ENCODE peak calls at places on chromosomes 16 and 17, in nine cellular contexts. R is heart right ventricle, P is HCT116, Q is body of pancreas, N is fibroblast of lung, B is lung, W is suprapubic skin, F is fibroblast of mammary gland, X is GM12865. E is an unnamed sample.

GRCh38 chr17:31494259-31495048 is 103.0 kb downstream of the RAB11FIP4 start:
- DNase-seq in X (peak; percentile 87), F (no peak), W (no peak), Q (no peak), P (no peak), N (no peak), B (no peak), R (no peak), E (no peak)

GRCh38 chr17:29278692-29279091 is 15.3 kb downstream of the NUFIP2 start:
- DNase-seq in Q (no peak), B (no peak), X (no peak), R (no peak), P (no peak), N (no peak), W (no peak), F (no peak), E (no peak)

GRCh38 chr16:26317885-26318284 is 626.1 kb downstream of the HS3ST4 start:
- DNase-seq in F (no peak), N (no peak), R (no peak), X (no peak), B (no peak), Q (no peak), W (no peak), P (no peak), E (no peak)

GRCh38 chr16:84367750-84368320 is 503 bp upstream of the ATP2C2 start:
- DNase-seq in N (no peak), X (no peak), Q (peak; percentile 20), R (no peak), B (peak; percentile 32), F (no peak), P (no peak), W (no peak), E (no peak)

GRCh38 chr16:48596326-48596725 is 13.7 kb downstream of the N4BP1 start:
- DNase-seq in Q (no peak), R (no peak), W (no peak), P (no peak), B (no peak), X (peak; percentile 68), N (no peak), F (no peak), E (no peak)

GRCh38 chr16:4414187-4414909 is 2.0 kb downstream of the CORO7 start:
- DNase-seq in X (peak; percentile 98), F (no peak), Q (no peak), B (no peak), N (no peak), W (no peak), R (no peak), P (no peak), E (no peak)

GRCh38 chr17:32831627-32832243 is 45.2 kb downstream of the MYO1D start:
- DNase-seq in N (no peak), X (no peak), P (no peak), R (no peak), W (no peak), Q (no peak), F (no peak), B (no peak), E (no peak)

GRCh38 chr16:49474741-49475140 is 101.1 kb downstream of the C16orf78 start:
- DNase-seq in R (no peak), W (peak; percentile 74), F (no peak), Q (no peak), N (no peak), P (no peak), B (no peak), X (no peak), E (no peak)

GRCh38 chr17:47840742-47841487 is at the start of gene SCRN2:
- DNase-seq in X (peak; percentile 94), W (peak; percentile 94), N (peak; percentile 81), Q (peak; percentile 94), F (peak; percentile 76), R (peak; percentile 94), B (peak; percentile 91), P (peak; percentile 81), E (peak; percentile 75)

GRCh38 chr17:47844230-47844629 is 3.2 kb upstream of the SCRN2 start:
- DNase-seq in Q (no peak), N (no peak), X (no peak), W (no peak), F (no peak), P (no peak), B (no peak), R (no peak), E (peak; percentile 91)

GRCh38 chr17:47841488-47842308 is 625 bp upstream of the SCRN2 start:
- DNase-seq in B (no peak), F (no peak), X (no peak), P (no peak), N (no peak), Q (no peak), W (no peak), R (no peak), E (no peak)

GRCh38 chr17:47844814-47845453 is 3.9 kb upstream of the SCRN2 start:
- DNase-seq in N (no peak), B (no peak), Q (no peak), R (no peak), W (no peak), X (no peak), P (no peak), F (peak; percentile 25), E (peak; percentile 65)

DNA sequence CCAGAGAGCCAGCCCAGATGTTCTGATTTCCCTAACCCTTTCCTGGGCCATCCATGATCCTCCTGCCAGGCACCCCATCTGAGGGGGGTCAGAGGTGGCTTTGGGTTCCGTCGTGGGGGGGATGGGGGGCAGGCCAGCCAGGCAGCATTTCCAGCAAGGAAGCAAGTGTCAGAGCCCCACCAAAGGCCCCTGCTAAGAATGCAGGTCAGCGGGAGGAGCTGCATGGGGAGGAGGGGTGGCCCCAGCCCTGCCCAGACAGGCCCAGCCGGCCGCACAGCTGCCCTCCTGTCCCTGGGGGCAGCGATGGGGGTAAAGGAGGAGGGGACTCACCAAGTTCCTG is 2.3 kb upstream of the SCRN2 start:
- DNase-seq in X (no peak), B (no peak), F (no peak), Q (no peak), W (no peak), R (no peak), P (no peak), N (no peak), E (no peak)
- TF ChIP-seq CTCF in X (no peak), B (no peak), F (no peak), Q (no peak), W (no peak), R (no peak), P (no peak), N (no peak), E (no peak)

DNA sequence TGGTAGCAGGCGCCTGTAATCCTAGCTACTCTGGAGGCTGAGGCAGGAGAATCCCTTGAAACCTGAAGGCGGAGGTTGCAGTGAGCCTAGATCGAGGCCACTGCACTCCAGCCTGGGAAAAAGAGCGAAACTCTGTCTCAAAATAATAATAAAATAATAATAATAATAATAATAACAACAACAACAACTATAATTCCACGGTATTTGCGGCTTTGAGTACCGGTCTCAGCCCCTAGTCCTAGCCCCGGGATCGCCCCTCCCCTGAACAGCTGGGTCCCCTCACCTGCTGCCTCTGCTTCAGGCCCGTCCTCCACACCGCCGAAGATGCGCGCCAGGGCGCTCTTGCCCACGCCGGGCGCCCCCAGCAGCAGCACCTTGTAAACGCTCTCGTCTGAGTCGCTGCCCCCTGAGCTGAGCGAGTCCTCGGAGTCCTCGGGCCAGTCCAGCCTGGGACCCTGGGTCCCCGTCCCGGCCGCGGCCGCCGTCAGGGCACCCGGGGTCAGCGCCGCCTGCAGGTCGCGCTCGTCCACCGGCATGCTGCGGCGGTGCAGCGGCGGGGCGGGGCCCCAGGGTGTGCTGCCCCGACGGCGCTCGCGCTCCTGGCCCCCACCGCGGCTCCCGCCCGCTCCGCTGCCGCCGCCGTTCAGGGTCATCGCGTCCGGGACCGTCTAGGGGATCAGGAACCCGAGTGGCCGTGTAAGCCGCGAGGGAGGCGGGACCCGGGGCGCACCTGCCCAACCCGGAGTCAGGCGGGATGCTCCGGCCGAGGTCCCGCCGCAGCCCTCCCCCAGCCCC is 611 bp downstream of the RRAD start:
- DNase-seq in W (no peak), N (no peak), B (no peak), X (peak; percentile 45), P (no peak), R (peak; percentile 62), F (no peak), Q (no peak), E (no peak)
- H3K4me3 ChIP-seq in W (peak overlapping the region; percentile 51), N (peak overlapping the region; percentile 50), B (peak overlapping the region; percentile 51), X (peak overlapping the region; percentile 52), P (peak overlapping the region; percentile 15), R (peak overlapping the region; percentile 66), F (peak overlapping the region; percentile 21), Q (no peak overlapping the region), E (peak overlapping the region; percentile 48)

GRCh38 chr16:66714062-66714461 is 17.5 kb upstream of the CMTM4 start:
- DNase-seq in Q (no peak), P (no peak), N (no peak), F (no peak), X (no peak), B (no peak), R (no peak), W (no peak), E (no peak)

GRCh38 chr16:66717776-66718175 is 21.2 kb upstream of the CMTM4 start:
- DNase-seq in R (no peak), W (no peak), F (no peak), Q (no peak), N (no peak), X (no peak), P (no peak), B (no peak), E (no peak)

GRCh38 chr16:66719246-66719645 is 22.7 kb upstream of the CMTM4 start:
- DNase-seq in N (no peak), R (no peak), P (no peak), W (no peak), Q (no peak), B (no peak), X (no peak), F (no peak), E (no peak)

GRCh38 chr16:66714659-66715307 is 18.2 kb upstream of the CMTM4 start:
- DNase-seq in B (no peak), Q (no peak), R (no peak), W (no peak), F (no peak), P (no peak), X (no peak), N (no peak), E (no peak)

GRCh38 chr16:66717112-66717675 is 20.7 kb upstream of the CMTM4 start:
- DNase-seq in B (no peak), X (peak; percentile 18), F (peak; percentile 92), Q (no peak), P (no peak), R (peak; percentile 30), W (no peak), N (peak; percentile 71), E (peak; percentile 74)
- TF ChIP-seq CTCF in B (peak; percentile 27), X (no peak), F (peak; percentile 84), Q (peak; percentile 19), P (peak; percentile 29), R (peak; percentile 46), W (peak; percentile 46), N (peak; percentile 78), E (peak; percentile 83)

GRCh38 chr16:280005-280421 is 378 bp upstream of the ARHGDIG start:
- DNase-seq in X (no peak), Q (no peak), B (no peak), F (no peak), W (no peak), P (no peak), N (no peak), R (no peak), E (no peak)

GRCh38 chr16:280552-280951 is at the start of gene ARHGDIG:
- DNase-seq in R (no peak), W (no peak), P (no peak), Q (no peak), F (no peak), X (no peak), B (no peak), N (no peak), E (no peak)

GRCh38 chr16:281660-282249 is 1.2 kb upstream of the PDIA2 start:
- DNase-seq in R (no peak), N (no peak), X (no peak), F (no peak), B (no peak), Q (peak; percentile 47), P (no peak), W (no peak), E (no peak)

GRCh38 chr16:282491-282890 is 473 bp upstream of the PDIA2 start:
- DNase-seq in N (no peak), X (no peak), P (no peak), F (no peak), W (no peak), B (no peak), R (no peak), Q (no peak), E (no peak)

DNA sequence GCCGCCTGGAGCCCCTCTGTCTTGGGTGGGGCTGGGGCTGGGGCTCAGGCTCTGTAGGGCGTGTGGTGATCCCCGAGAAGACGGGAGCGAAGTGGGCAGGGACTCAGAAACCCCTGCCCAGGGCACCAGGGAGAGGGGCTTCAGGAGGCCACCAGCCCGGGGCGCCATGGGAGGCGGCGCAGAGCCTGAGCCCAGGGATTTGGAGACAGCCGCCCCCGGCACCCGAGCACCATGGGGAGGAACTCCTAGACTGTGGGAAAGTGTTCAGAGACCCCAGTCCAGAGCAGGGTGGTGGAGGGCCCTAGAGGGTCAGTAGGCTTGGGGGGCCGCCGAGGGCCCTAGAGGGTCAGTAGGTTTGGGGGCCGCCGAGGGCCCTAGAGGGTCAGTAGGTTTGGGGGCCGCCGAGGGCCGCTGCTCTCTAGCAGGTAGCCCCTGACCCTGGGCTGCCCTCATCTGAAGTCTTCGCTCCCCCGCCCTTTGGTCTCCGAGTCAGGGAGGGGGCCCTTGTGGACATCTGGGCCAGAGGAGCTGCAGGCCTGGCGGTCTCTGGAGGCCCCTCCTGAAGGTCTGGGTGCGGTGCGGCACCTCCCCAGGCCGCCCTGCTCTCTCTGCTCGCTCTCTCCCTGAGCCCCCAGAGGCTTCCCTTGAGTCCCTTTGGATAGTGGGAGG is 734 bp downstream of the ARHGDIG start:
- DNase-seq in X (no peak), R (no peak), N (no peak), P (no peak), W (no peak), F (no peak), B (no peak), Q (no peak), E (no peak)
- H3K4me3 ChIP-seq in X (no peak overlapping the region), R (peak overlapping the region; percentile 42), N (no peak overlapping the region), P (no peak overlapping the region), W (peak overlapping the region; percentile 42), F (no peak overlapping the region), B (no peak overlapping the region), Q (no peak overlapping the region), E (no peak overlapping the region)